ENCODE peak calls at places on chromosomes 4 and X, in nine cellular contexts. K is brain microvascular endothelial cell; X is HCEC 1CT; C is anterior cingulate cortex; J is OCI-M1; E is posterior vena cava; G is activated T-helper 1 cell treated with anti-CD3 and anti-CD28 coated beads, Interleukin-12 subunit alpha, Interleukin-12 subunit beta, Interleukin-2, Interleukin-4 antibody, amounts not matched to agents 30 ng/mL and 10 ng/mL and 1 ng/mL, durations not matched to agents 14 hours and 24 hours and 36 hours; T is activated CD4-positive, alpha-beta T cell treated with anti-CD3 and anti-CD28 coated beads, Interleukin-2, amount 50 U/mL, for 1 hour; N is stimulated activated CD8-positive, alpha-beta memory T cell treated with anti-CD3 and anti-CD28 coated beads, Interleukin-7, amount 100 ng/mL, for 1 hour. O is an unnamed sample.

GRCh38 chr4:120692964-120693363 is 229.6 kb downstream of the PRDM5 start:
- DNase-seq in K (peak), X (peak), C (no peak), J (no peak), E (no peak), G (no peak), T (no peak), N (no peak), O (no peak)

GRCh38 chrX:23559975-23560374 is 107.3 kb upstream of the PRDX4 start:
- DNase-seq in K (no peak), X (no peak), C (no peak), J (no peak), E (no peak), G (no peak), T (no peak), N (no peak), O (no peak)

GRCh38 chr4:52641853-52642563 is 17.1 kb downstream of the USP46 start:
- DNase-seq in K (peak), X (peak), C (no peak), J (peak), E (no peak), G (no peak), T (no peak), N (no peak), O (no peak)

GRCh38 chr4:53194727-53195126 is 171.1 kb downstream of the SCFD2 start:
- DNase-seq in K (no peak), X (no peak), C (no peak), J (no peak), E (no peak), G (no peak), T (no peak), N (no peak), O (no peak)

GRCh38 chr4:21596521-21596920 is 352.1 kb downstream of the KCNIP4 start:
- DNase-seq in K (no peak), X (no peak), C (no peak), J (no peak), E (no peak), G (no peak), T (no peak), N (no peak), O (no peak)

GRCh38 chr4:44791842-44792241 is 65.5 kb upstream of the GNPDA2 start:
- DNase-seq in K (no peak), X (no peak), C (no peak), J (no peak), E (no peak), G (no peak), T (no peak), N (no peak), O (no peak)

GRCh38 chrX:15918003-15918402 is 63.4 kb upstream of the AP1S2 start:
- DNase-seq in K (no peak), X (no peak), C (no peak), J (no peak), E (no peak), G (no peak), T (no peak), N (no peak), O (no peak)

GRCh38 chr4:80266267-80266901 is at the start of gene FGF5:
- DNase-seq in K (peak), X (peak), C (no peak), J (peak), E (peak), G (no peak), T (no peak), N (no peak), O (peak)

GRCh38 chr4:43133566-43133965 is 241.1 kb downstream of the GRXCR1 start:
- DNase-seq in K (no peak), X (no peak), C (no peak), J (no peak), E (no peak), G (no peak), T (no peak), N (no peak), O (no peak)

GRCh38 chr4:4443821-4444220 is 56.9 kb downstream of the NSG1 start:
- DNase-seq in K (peak), X (peak), C (no peak), J (no peak), E (no peak), G (no peak), T (no peak), N (no peak), O (no peak)

GRCh38 chr4:31259119-31259518 is 539.0 kb downstream of the PCDH7 start:
- DNase-seq in K (no peak), X (no peak), C (no peak), J (no peak), E (no peak), G (no peak), T (no peak), N (no peak), O (no peak)